ENCODE peak calls at places on chromosomes 5 and 9, in ten cellular contexts. One of them, this sample, is unnamed.

GRCh38 chr5:16489322-16489791 is 23.8 kb upstream of the ZNF622 start:
- DNase-seq in activated CD8-positive, alpha-beta memory T cell treated with anti-CD3 and anti-CD28 coated beads for 48 hours: no peak
- DNase-seq in Jurkat, Clone E6-1: peak; percentile 26
- DNase-seq in cardiac fibroblast: peak; percentile 70
- DNase-seq in astrocyte of the cerebellum: peak; percentile 39
- DNase-seq in GM12865: peak; percentile 26
- DNase-seq in NCI-H1436: peak; percentile 19
- DNase-seq in RWPE1: peak; percentile 60
- DNase-seq in EH: peak; percentile 62
- DNase-seq in activated CD8-positive, alpha-beta T cell treated with anti-CD3 and anti-CD28 coated beads, Interleukin-2, amount 10 ng/mL, durations not matched to agents 7 days and 5 days: no peak
- DNase-seq in this sample: no peak

GRCh38 chr9:85717220-85717619 is 24.5 kb downstream of the AGTPBP1 start:
- DNase-seq in activated CD8-positive, alpha-beta memory T cell treated with anti-CD3 and anti-CD28 coated beads for 48 hours: no peak
- DNase-seq in NCI-H1436: no peak
- DNase-seq in GM12865: no peak
- DNase-seq in Jurkat, Clone E6-1: no peak
- DNase-seq in EH: no peak
- DNase-seq in cardiac fibroblast: no peak
- DNase-seq in activated CD8-positive, alpha-beta T cell treated with anti-CD3 and anti-CD28 coated beads, Interleukin-2, amount 10 ng/mL, durations not matched to agents 7 days and 5 days: no peak
- DNase-seq in RWPE1: no peak
- DNase-seq in astrocyte of the cerebellum: no peak
- DNase-seq in this sample: no peak

GRCh38 chr9:20394928-20395327 is 227.4 kb downstream of the MLLT3 start:
- DNase-seq in astrocyte of the cerebellum: no peak
- DNase-seq in NCI-H1436: no peak
- DNase-seq in EH: no peak
- DNase-seq in Jurkat, Clone E6-1: no peak
- DNase-seq in cardiac fibroblast: no peak
- DNase-seq in RWPE1: no peak
- DNase-seq in GM12865: no peak
- DNase-seq in activated CD8-positive, alpha-beta T cell treated with anti-CD3 and anti-CD28 coated beads, Interleukin-2, amount 10 ng/mL, durations not matched to agents 7 days and 5 days: no peak
- DNase-seq in activated CD8-positive, alpha-beta memory T cell treated with anti-CD3 and anti-CD28 coated beads for 48 hours: no peak
- DNase-seq in this sample: no peak

GRCh38 chr5:127206320-127207113 is 84.1 kb upstream of the MEGF10 start:
- DNase-seq in EH: peak; percentile 75
- DNase-seq in activated CD8-positive, alpha-beta T cell treated with anti-CD3 and anti-CD28 coated beads, Interleukin-2, amount 10 ng/mL, durations not matched to agents 7 days and 5 days: no peak
- DNase-seq in cardiac fibroblast: peak; percentile 81
- DNase-seq in RWPE1: peak; percentile 95
- DNase-seq in astrocyte of the cerebellum: peak; percentile 79
- DNase-seq in NCI-H1436: no peak
- DNase-seq in activated CD8-positive, alpha-beta memory T cell treated with anti-CD3 and anti-CD28 coated beads for 48 hours: no peak
- DNase-seq in GM12865: no peak
- DNase-seq in Jurkat, Clone E6-1: no peak
- DNase-seq in this sample: no peak

GRCh38 chr5:50667079-50667652 is 729 bp downstream of the PARP8 start:
- DNase-seq in activated CD8-positive, alpha-beta memory T cell treated with anti-CD3 and anti-CD28 coated beads for 48 hours: no peak
- DNase-seq in Jurkat, Clone E6-1: no peak
- DNase-seq in GM12865: peak; percentile 61
- DNase-seq in RWPE1: peak; percentile 31
- DNase-seq in astrocyte of the cerebellum: no peak
- DNase-seq in cardiac fibroblast: peak; percentile 53
- DNase-seq in EH: peak; percentile 49
- DNase-seq in activated CD8-positive, alpha-beta T cell treated with anti-CD3 and anti-CD28 coated beads, Interleukin-2, amount 10 ng/mL, durations not matched to agents 7 days and 5 days: no peak
- DNase-seq in NCI-H1436: peak; percentile 22
- DNase-seq in this sample: peak; percentile 23

GRCh38 chr9:14346826-14347407 is 33.0 kb upstream of the NFIB start:
- DNase-seq in EH: no peak
- DNase-seq in NCI-H1436: no peak
- DNase-seq in RWPE1: no peak
- DNase-seq in activated CD8-positive, alpha-beta T cell treated with anti-CD3 and anti-CD28 coated beads, Interleukin-2, amount 10 ng/mL, durations not matched to agents 7 days and 5 days: no peak
- DNase-seq in Jurkat, Clone E6-1: no peak
- DNase-seq in astrocyte of the cerebellum: no peak
- DNase-seq in GM12865: no peak
- DNase-seq in cardiac fibroblast: no peak
- DNase-seq in activated CD8-positive, alpha-beta memory T cell treated with anti-CD3 and anti-CD28 coated beads for 48 hours: no peak
- DNase-seq in this sample: no peak

GRCh38 chr5:67003373-67003905 is 193.2 kb downstream of the CD180 start:
- DNase-seq in EH: no peak
- DNase-seq in Jurkat, Clone E6-1: no peak
- DNase-seq in cardiac fibroblast: no peak
- DNase-seq in activated CD8-positive, alpha-beta memory T cell treated with anti-CD3 and anti-CD28 coated beads for 48 hours: no peak
- DNase-seq in NCI-H1436: no peak
- DNase-seq in GM12865: no peak
- DNase-seq in astrocyte of the cerebellum: no peak
- DNase-seq in RWPE1: no peak
- DNase-seq in activated CD8-positive, alpha-beta T cell treated with anti-CD3 and anti-CD28 coated beads, Interleukin-2, amount 10 ng/mL, durations not matched to agents 7 days and 5 days: no peak
- DNase-seq in this sample: no peak

GRCh38 chr5:138241688-138242547 is 28.8 kb upstream of the CDC23 start:
- DNase-seq in RWPE1: no peak
- DNase-seq in activated CD8-positive, alpha-beta T cell treated with anti-CD3 and anti-CD28 coated beads, Interleukin-2, amount 10 ng/mL, durations not matched to agents 7 days and 5 days: peak; percentile 23
- DNase-seq in cardiac fibroblast: peak; percentile 25
- DNase-seq in NCI-H1436: no peak
- DNase-seq in EH: peak; percentile 36
- DNase-seq in activated CD8-positive, alpha-beta memory T cell treated with anti-CD3 and anti-CD28 coated beads for 48 hours: no peak
- DNase-seq in astrocyte of the cerebellum: no peak
- DNase-seq in GM12865: no peak
- DNase-seq in Jurkat, Clone E6-1: no peak
- DNase-seq in this sample: no peak

GRCh38 chr5:37831821-37832524 is 7.9 kb downstream of the GDNF start:
- DNase-seq in Jurkat, Clone E6-1: no peak
- DNase-seq in NCI-H1436: no peak
- DNase-seq in EH: peak; percentile 68
- DNase-seq in GM12865: no peak
- DNase-seq in activated CD8-positive, alpha-beta memory T cell treated with anti-CD3 and anti-CD28 coated beads for 48 hours: no peak
- DNase-seq in astrocyte of the cerebellum: no peak
- DNase-seq in cardiac fibroblast: no peak
- DNase-seq in RWPE1: no peak
- DNase-seq in activated CD8-positive, alpha-beta T cell treated with anti-CD3 and anti-CD28 coated beads, Interleukin-2, amount 10 ng/mL, durations not matched to agents 7 days and 5 days: no peak
- DNase-seq in this sample: no peak

GRCh38 chr9:70411141-70411929 is 3.1 kb downstream of the KLF9 start:
- DNase-seq in RWPE1: peak; percentile 76
- DNase-seq in GM12865: no peak
- DNase-seq in cardiac fibroblast: peak; percentile 85
- DNase-seq in activated CD8-positive, alpha-beta T cell treated with anti-CD3 and anti-CD28 coated beads, Interleukin-2, amount 10 ng/mL, durations not matched to agents 7 days and 5 days: peak; percentile 58
- DNase-seq in Jurkat, Clone E6-1: no peak
- DNase-seq in EH: peak; percentile 91
- DNase-seq in activated CD8-positive, alpha-beta memory T cell treated with anti-CD3 and anti-CD28 coated beads for 48 hours: peak; percentile 25
- DNase-seq in astrocyte of the cerebellum: no peak
- DNase-seq in NCI-H1436: no peak
- DNase-seq in this sample: no peak

GRCh38 chr5:117829646-117830045 is 1158.7 kb downstream of the DTWD2 start:
- DNase-seq in RWPE1: no peak
- DNase-seq in activated CD8-positive, alpha-beta memory T cell treated with anti-CD3 and anti-CD28 coated beads for 48 hours: no peak
- DNase-seq in activated CD8-positive, alpha-beta T cell treated with anti-CD3 and anti-CD28 coated beads, Interleukin-2, amount 10 ng/mL, durations not matched to agents 7 days and 5 days: no peak
- DNase-seq in astrocyte of the cerebellum: no peak
- DNase-seq in Jurkat, Clone E6-1: no peak
- DNase-seq in EH: no peak
- DNase-seq in NCI-H1436: no peak
- DNase-seq in GM12865: no peak
- DNase-seq in cardiac fibroblast: no peak
- DNase-seq in this sample: no peak

GRCh38 chr9:136949239-136949816 is 2.7 kb upstream of the LCN12 start:
- DNase-seq in EH: no peak
- DNase-seq in Jurkat, Clone E6-1: no peak
- DNase-seq in activated CD8-positive, alpha-beta memory T cell treated with anti-CD3 and anti-CD28 coated beads for 48 hours: no peak
- DNase-seq in astrocyte of the cerebellum: no peak
- DNase-seq in cardiac fibroblast: no peak
- DNase-seq in RWPE1: no peak
- DNase-seq in GM12865: no peak
- DNase-seq in NCI-H1436: no peak
- DNase-seq in activated CD8-positive, alpha-beta T cell treated with anti-CD3 and anti-CD28 coated beads, Interleukin-2, amount 10 ng/mL, durations not matched to agents 7 days and 5 days: no peak
- DNase-seq in this sample: no peak

GRCh38 chr9:138022121-138022741 is 144.6 kb downstream of the CACNA1B start:
- DNase-seq in activated CD8-positive, alpha-beta memory T cell treated with anti-CD3 and anti-CD28 coated beads for 48 hours: no peak
- DNase-seq in activated CD8-positive, alpha-beta T cell treated with anti-CD3 and anti-CD28 coated beads, Interleukin-2, amount 10 ng/mL, durations not matched to agents 7 days and 5 days: peak; percentile 22
- DNase-seq in Jurkat, Clone E6-1: no peak
- DNase-seq in cardiac fibroblast: no peak
- DNase-seq in GM12865: peak; percentile 37
- DNase-seq in RWPE1: no peak
- DNase-seq in EH: no peak
- DNase-seq in astrocyte of the cerebellum: no peak
- DNase-seq in NCI-H1436: peak; percentile 75
- DNase-seq in this sample: no peak

GRCh38 chr5:40429258-40430111 is 250.2 kb upstream of the PTGER4 start:
- DNase-seq in cardiac fibroblast: peak; percentile 43
- DNase-seq in NCI-H1436: no peak
- DNase-seq in RWPE1: peak; percentile 69
- DNase-seq in Jurkat, Clone E6-1: peak; percentile 70
- DNase-seq in GM12865: no peak
- DNase-seq in EH: peak; percentile 58
- DNase-seq in astrocyte of the cerebellum: no peak
- DNase-seq in activated CD8-positive, alpha-beta T cell treated with anti-CD3 and anti-CD28 coated beads, Interleukin-2, amount 10 ng/mL, durations not matched to agents 7 days and 5 days: no peak
- DNase-seq in activated CD8-positive, alpha-beta memory T cell treated with anti-CD3 and anti-CD28 coated beads for 48 hours: no peak
- DNase-seq in this sample: no peak

GRCh38 chr5:110925398-110925797 is 146.1 kb upstream of the TSLP start:
- DNase-seq in cardiac fibroblast: peak; percentile 78
- DNase-seq in GM12865: no peak
- DNase-seq in Jurkat, Clone E6-1: no peak
- DNase-seq in RWPE1: peak; percentile 45
- DNase-seq in EH: no peak
- DNase-seq in NCI-H1436: no peak
- DNase-seq in activated CD8-positive, alpha-beta T cell treated with anti-CD3 and anti-CD28 coated beads, Interleukin-2, amount 10 ng/mL, durations not matched to agents 7 days and 5 days: no peak
- DNase-seq in activated CD8-positive, alpha-beta memory T cell treated with anti-CD3 and anti-CD28 coated beads for 48 hours: no peak
- DNase-seq in astrocyte of the cerebellum: no peak
- DNase-seq in this sample: no peak

GRCh38 chr5:75890546-75890945 is 173.3 kb upstream of the POC5 start:
- DNase-seq in NCI-H1436: no peak
- DNase-seq in GM12865: no peak
- DNase-seq in Jurkat, Clone E6-1: no peak
- DNase-seq in EH: no peak
- DNase-seq in cardiac fibroblast: no peak
- DNase-seq in activated CD8-positive, alpha-beta memory T cell treated with anti-CD3 and anti-CD28 coated beads for 48 hours: no peak
- DNase-seq in astrocyte of the cerebellum: no peak
- DNase-seq in activated CD8-positive, alpha-beta T cell treated with anti-CD3 and anti-CD28 coated beads, Interleukin-2, amount 10 ng/mL, durations not matched to agents 7 days and 5 days: no peak
- DNase-seq in RWPE1: no peak
- DNase-seq in this sample: no peak

GRCh38 chr5:96668725-96669124 is 6.5 kb downstream of the CAST start:
- DNase-seq in activated CD8-positive, alpha-beta T cell treated with anti-CD3 and anti-CD28 coated beads, Interleukin-2, amount 10 ng/mL, durations not matched to agents 7 days and 5 days: no peak
- DNase-seq in Jurkat, Clone E6-1: no peak
- DNase-seq in EH: no peak
- DNase-seq in RWPE1: no peak
- DNase-seq in GM12865: no peak
- DNase-seq in astrocyte of the cerebellum: no peak
- DNase-seq in cardiac fibroblast: no peak
- DNase-seq in NCI-H1436: no peak
- DNase-seq in activated CD8-positive, alpha-beta memory T cell treated with anti-CD3 and anti-CD28 coated beads for 48 hours: no peak
- DNase-seq in this sample: no peak

GRCh38 chr5:139180850-139181785 is 17.1 kb downstream of the SIL1 start:
- DNase-seq in activated CD8-positive, alpha-beta T cell treated with anti-CD3 and anti-CD28 coated beads, Interleukin-2, amount 10 ng/mL, durations not matched to agents 7 days and 5 days: no peak
- DNase-seq in activated CD8-positive, alpha-beta memory T cell treated with anti-CD3 and anti-CD28 coated beads for 48 hours: no peak
- DNase-seq in cardiac fibroblast: peak; percentile 68
- DNase-seq in Jurkat, Clone E6-1: no peak
- DNase-seq in RWPE1: no peak
- DNase-seq in GM12865: no peak
- DNase-seq in EH: peak; percentile 58
- DNase-seq in astrocyte of the cerebellum: no peak
- DNase-seq in NCI-H1436: peak; percentile 43
- DNase-seq in this sample: no peak

GRCh38 chr9:83964973-83965349 is 15.1 kb downstream of the HNRNPK start:
- DNase-seq in RWPE1: no peak
- DNase-seq in NCI-H1436: no peak
- DNase-seq in EH: peak; percentile 34
- DNase-seq in activated CD8-positive, alpha-beta memory T cell treated with anti-CD3 and anti-CD28 coated beads for 48 hours: no peak
- DNase-seq in GM12865: peak; percentile 39
- DNase-seq in activated CD8-positive, alpha-beta T cell treated with anti-CD3 and anti-CD28 coated beads, Interleukin-2, amount 10 ng/mL, durations not matched to agents 7 days and 5 days: no peak
- DNase-seq in Jurkat, Clone E6-1: no peak
- DNase-seq in astrocyte of the cerebellum: no peak
- DNase-seq in cardiac fibroblast: peak; percentile 25
- DNase-seq in this sample: no peak

GRCh38 chr5:149082271-149082670 is 19.4 kb upstream of the SH3TC2 start:
- DNase-seq in astrocyte of the cerebellum: no peak
- DNase-seq in Jurkat, Clone E6-1: no peak
- DNase-seq in cardiac fibroblast: no peak
- DNase-seq in RWPE1: no peak
- DNase-seq in EH: no peak
- DNase-seq in activated CD8-positive, alpha-beta T cell treated with anti-CD3 and anti-CD28 coated beads, Interleukin-2, amount 10 ng/mL, durations not matched to agents 7 days and 5 days: no peak
- DNase-seq in GM12865: no peak
- DNase-seq in activated CD8-positive, alpha-beta memory T cell treated with anti-CD3 and anti-CD28 coated beads for 48 hours: no peak
- DNase-seq in NCI-H1436: no peak
- DNase-seq in this sample: no peak

GRCh38 chr9:131619680-131620079 is 74.4 kb downstream of the PRRT1B start:
- DNase-seq in cardiac fibroblast: no peak
- DNase-seq in activated CD8-positive, alpha-beta memory T cell treated with anti-CD3 and anti-CD28 coated beads for 48 hours: no peak
- DNase-seq in astrocyte of the cerebellum: no peak
- DNase-seq in activated CD8-positive, alpha-beta T cell treated with anti-CD3 and anti-CD28 coated beads, Interleukin-2, amount 10 ng/mL, durations not matched to agents 7 days and 5 days: no peak
- DNase-seq in RWPE1: no peak
- DNase-seq in Jurkat, Clone E6-1: no peak
- DNase-seq in EH: no peak
- DNase-seq in NCI-H1436: no peak
- DNase-seq in GM12865: no peak
- DNase-seq in this sample: no peak

GRCh38 chr5:5891350-5891749 is 468.9 kb downstream of the ICE1 start:
- DNase-seq in GM12865: no peak
- DNase-seq in cardiac fibroblast: no peak
- DNase-seq in activated CD8-positive, alpha-beta memory T cell treated with anti-CD3 and anti-CD28 coated beads for 48 hours: no peak
- DNase-seq in astrocyte of the cerebellum: no peak
- DNase-seq in activated CD8-positive, alpha-beta T cell treated with anti-CD3 and anti-CD28 coated beads, Interleukin-2, amount 10 ng/mL, durations not matched to agents 7 days and 5 days: no peak
- DNase-seq in EH: no peak
- DNase-seq in Jurkat, Clone E6-1: no peak
- DNase-seq in RWPE1: peak; percentile 13
- DNase-seq in NCI-H1436: no peak
- DNase-seq in this sample: no peak

GRCh38 chr5:76319673-76320072 is 83.4 kb upstream of the IQGAP2 start:
- DNase-seq in RWPE1: no peak
- DNase-seq in GM12865: no peak
- DNase-seq in activated CD8-positive, alpha-beta memory T cell treated with anti-CD3 and anti-CD28 coated beads for 48 hours: no peak
- DNase-seq in activated CD8-positive, alpha-beta T cell treated with anti-CD3 and anti-CD28 coated beads, Interleukin-2, amount 10 ng/mL, durations not matched to agents 7 days and 5 days: no peak
- DNase-seq in astrocyte of the cerebellum: no peak
- DNase-seq in EH: no peak
- DNase-seq in Jurkat, Clone E6-1: peak; percentile 81
- DNase-seq in cardiac fibroblast: no peak
- DNase-seq in NCI-H1436: no peak
- DNase-seq in this sample: no peak

GRCh38 chr9:114936566-114936965 is 6.2 kb upstream of the TNFSF8 start:
- DNase-seq in RWPE1: no peak
- DNase-seq in astrocyte of the cerebellum: no peak
- DNase-seq in activated CD8-positive, alpha-beta T cell treated with anti-CD3 and anti-CD28 coated beads, Interleukin-2, amount 10 ng/mL, durations not matched to agents 7 days and 5 days: no peak
- DNase-seq in EH: peak; percentile 9
- DNase-seq in activated CD8-positive, alpha-beta memory T cell treated with anti-CD3 and anti-CD28 coated beads for 48 hours: no peak
- DNase-seq in NCI-H1436: no peak
- DNase-seq in GM12865: no peak
- DNase-seq in Jurkat, Clone E6-1: no peak
- DNase-seq in cardiac fibroblast: no peak
- DNase-seq in this sample: no peak

GRCh38 chr5:138527170-138527569 is 15.9 kb downstream of the ETF1 start:
- DNase-seq in RWPE1: no peak
- DNase-seq in astrocyte of the cerebellum: no peak
- DNase-seq in NCI-H1436: no peak
- DNase-seq in cardiac fibroblast: no peak
- DNase-seq in EH: no peak
- DNase-seq in activated CD8-positive, alpha-beta T cell treated with anti-CD3 and anti-CD28 coated beads, Interleukin-2, amount 10 ng/mL, durations not matched to agents 7 days and 5 days: no peak
- DNase-seq in GM12865: no peak
- DNase-seq in activated CD8-positive, alpha-beta memory T cell treated with anti-CD3 and anti-CD28 coated beads for 48 hours: no peak
- DNase-seq in Jurkat, Clone E6-1: no peak
- DNase-seq in this sample: no peak

GRCh38 chr5:58224661-58225060 is 235.2 kb downstream of the PLK2 start:
- DNase-seq in EH: no peak
- DNase-seq in RWPE1: no peak
- DNase-seq in cardiac fibroblast: no peak
- DNase-seq in GM12865: no peak
- DNase-seq in activated CD8-positive, alpha-beta T cell treated with anti-CD3 and anti-CD28 coated beads, Interleukin-2, amount 10 ng/mL, durations not matched to agents 7 days and 5 days: no peak
- DNase-seq in Jurkat, Clone E6-1: no peak
- DNase-seq in NCI-H1436: no peak
- DNase-seq in activated CD8-positive, alpha-beta memory T cell treated with anti-CD3 and anti-CD28 coated beads for 48 hours: no peak
- DNase-seq in astrocyte of the cerebellum: no peak
- DNase-seq in this sample: no peak

GRCh38 chr5:129541648-129542251 is 81.7 kb downstream of the ADAMTS19 start:
- DNase-seq in cardiac fibroblast: peak; percentile 11
- DNase-seq in Jurkat, Clone E6-1: peak; percentile 47
- DNase-seq in GM12865: peak; percentile 9
- DNase-seq in astrocyte of the cerebellum: peak; percentile 4
- DNase-seq in NCI-H1436: no peak
- DNase-seq in activated CD8-positive, alpha-beta T cell treated with anti-CD3 and anti-CD28 coated beads, Interleukin-2, amount 10 ng/mL, durations not matched to agents 7 days and 5 days: no peak
- DNase-seq in EH: peak; percentile 1
- DNase-seq in activated CD8-positive, alpha-beta memory T cell treated with anti-CD3 and anti-CD28 coated beads for 48 hours: no peak
- DNase-seq in RWPE1: peak; percentile 5
- DNase-seq in this sample: no peak

GRCh38 chr5:12759377-12759776 is 855.1 kb upstream of the CTNND2 start:
- DNase-seq in EH: no peak
- DNase-seq in astrocyte of the cerebellum: no peak
- DNase-seq in Jurkat, Clone E6-1: no peak
- DNase-seq in activated CD8-positive, alpha-beta memory T cell treated with anti-CD3 and anti-CD28 coated beads for 48 hours: no peak
- DNase-seq in cardiac fibroblast: no peak
- DNase-seq in GM12865: no peak
- DNase-seq in RWPE1: no peak
- DNase-seq in NCI-H1436: no peak
- DNase-seq in activated CD8-positive, alpha-beta T cell treated with anti-CD3 and anti-CD28 coated beads, Interleukin-2, amount 10 ng/mL, durations not matched to agents 7 days and 5 days: no peak
- DNase-seq in this sample: no peak